ENCODE peak calls at places on chromosomes 4 and X, in six cellular contexts. K is lung; F is psoas muscle; Q is CD8-positive, alpha-beta memory T cell; G is H9; A is CD4-positive, CD25-positive, alpha-beta regulatory T cell. U is an unnamed sample. For H3K9me3, the result is how much of the 10 kb centered on the place peaks cover.

GRCh38 chrX:140440891-140441290 is 64.0 kb downstream of the SOX3 start:
- DNase-seq in K (no peak), F (no peak), A (no peak), G (peak), Q (no peak), U (no peak)

GRCh38 chrX:134782796-134783195 is 124.5 kb upstream of the PLAC1 start:
- DNase-seq in A (peak), K (no peak), F (no peak), Q (no peak), G (no peak), U (no peak)

GRCh38 chr4:53653484-53654053 is 62.3 kb upstream of the LNX1 start:
- DNase-seq in G (no peak), F (no peak), K (no peak), A (no peak), Q (no peak), U (no peak)

GRCh38 chr4:10554694-10555093 is 97.5 kb upstream of the ZNF518B start:
- DNase-seq in K (peak), Q (peak), G (peak), A (peak), F (no peak), U (peak)

GRCh38 chrX:37834937-37835336 is 12.4 kb downstream of the DYNLT3 start:
- DNase-seq in K (no peak), G (no peak), Q (no peak), A (no peak), F (no peak), U (no peak)

GRCh38 chr4:186400676-186401075 is 134.7 kb downstream of the F11 start:
- DNase-seq in A (no peak), G (no peak), F (no peak), K (no peak), Q (no peak), U (no peak)

GRCh38 chr4:184534511-184535391 is 60.4 kb upstream of the IRF2 start:
- DNase-seq in F (no peak), K (no peak), Q (no peak), G (no peak), A (peak), U (no peak)

GRCh38 chr4:156723951-156724668 is 247.5 kb downstream of the PDGFC start:
- DNase-seq in G (no peak), F (no peak), K (no peak), A (no peak), Q (no peak), U (no peak)

GRCh38 chr4:52588771-52589591 is 70.1 kb downstream of the USP46 start:
- DNase-seq in G (no peak), A (peak), F (no peak), Q (peak), K (no peak), U (peak)

GRCh38 chr4:7964459-7964858 is 24.8 kb upstream of the AFAP1 start:
- DNase-seq in A (peak), F (no peak), Q (no peak), G (no peak), K (no peak), U (no peak)

GRCh38 chrX:139680356-139680755 is 27.6 kb downstream of the MCF2 start:
- DNase-seq in G (no peak), F (no peak), K (no peak), A (no peak), Q (no peak), U (no peak)

GRCh38 chr4:1722551-1723071 is 1.3 kb downstream of the TACC3 start:
- DNase-seq in Q (no peak), A (no peak), G (peak), K (no peak), F (peak), U (no peak)

DNA sequence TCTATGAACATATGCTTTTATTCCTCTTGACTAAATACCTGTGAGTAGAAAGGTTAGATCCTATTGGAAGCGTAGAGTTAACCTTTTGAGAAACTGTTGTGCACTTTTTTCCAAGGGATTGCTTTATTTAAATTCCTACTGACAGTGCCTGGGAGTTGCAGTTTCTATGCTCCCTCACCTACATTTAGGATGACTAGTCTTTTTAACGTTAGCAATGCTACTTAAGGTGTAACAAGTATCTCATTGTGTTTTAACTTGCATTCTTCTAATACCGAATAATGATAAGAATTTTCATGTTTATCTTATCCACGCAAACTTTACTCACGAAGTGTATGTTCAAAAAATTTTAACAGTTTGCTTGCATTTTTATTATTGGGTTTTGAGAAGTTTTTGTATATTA is 1123.9 kb upstream of the PCDH7 start:
- DNase-seq in F (no peak), G (no peak), Q (no peak), K (no peak), A (no peak), U (no peak)
- H3K9me3 ChIP-seq in F (under half), G (under half), Q (under half), K (under half), A (under half), U (under half)

DNA sequence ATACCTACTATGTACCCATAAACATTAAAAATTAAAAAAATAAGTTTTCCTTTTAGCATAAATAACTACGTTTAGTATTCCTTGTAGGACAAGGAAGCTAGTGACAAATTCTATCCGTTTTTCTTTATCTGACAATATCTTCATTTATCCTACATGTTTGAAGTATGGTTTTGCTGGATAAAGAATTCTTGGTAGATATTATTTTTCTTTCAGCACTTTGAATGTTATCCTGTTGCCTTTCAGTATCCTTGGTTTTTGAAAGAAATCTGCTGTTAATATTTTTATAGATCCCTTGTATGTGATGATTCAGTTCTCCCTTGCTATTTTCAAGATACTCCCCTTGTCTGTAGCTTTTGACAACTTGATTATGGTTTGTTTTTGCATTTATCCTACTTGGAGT is 76.6 kb downstream of the CASK start:
- DNase-seq in K (no peak), A (no peak), F (no peak), Q (no peak), G (no peak), U (no peak)
- H3K9me3 ChIP-seq in K (under half), A (half or more), F (under half), Q (under half), G (under half), U (under half)

DNA sequence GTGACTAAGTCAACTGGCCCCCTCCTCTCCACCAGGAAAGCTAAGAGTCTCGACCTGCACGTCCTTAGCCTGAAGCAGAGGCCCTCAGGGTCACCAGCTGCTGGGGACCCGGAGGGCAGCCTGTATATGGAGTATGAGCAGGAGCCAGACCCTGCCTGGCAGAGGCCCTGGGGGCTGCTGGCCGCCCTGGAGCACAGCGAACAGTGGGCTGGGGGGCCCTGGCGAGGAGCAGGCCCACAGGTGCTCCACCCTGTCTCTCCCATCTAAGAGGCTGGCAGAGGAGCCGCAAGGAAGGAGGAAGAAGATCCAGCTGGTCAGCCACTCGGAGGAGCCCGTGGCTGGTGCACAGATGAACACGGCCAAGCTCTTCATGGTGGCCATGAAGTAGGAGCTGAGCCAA is 61.2 kb downstream of the ALPK1 start:
- DNase-seq in K (no peak), F (no peak), Q (no peak), A (no peak), G (no peak), U (no peak)
- H3K9me3 ChIP-seq in K (under half), F (under half), Q (under half), A (under half), G (under half), U (under half)

DNA sequence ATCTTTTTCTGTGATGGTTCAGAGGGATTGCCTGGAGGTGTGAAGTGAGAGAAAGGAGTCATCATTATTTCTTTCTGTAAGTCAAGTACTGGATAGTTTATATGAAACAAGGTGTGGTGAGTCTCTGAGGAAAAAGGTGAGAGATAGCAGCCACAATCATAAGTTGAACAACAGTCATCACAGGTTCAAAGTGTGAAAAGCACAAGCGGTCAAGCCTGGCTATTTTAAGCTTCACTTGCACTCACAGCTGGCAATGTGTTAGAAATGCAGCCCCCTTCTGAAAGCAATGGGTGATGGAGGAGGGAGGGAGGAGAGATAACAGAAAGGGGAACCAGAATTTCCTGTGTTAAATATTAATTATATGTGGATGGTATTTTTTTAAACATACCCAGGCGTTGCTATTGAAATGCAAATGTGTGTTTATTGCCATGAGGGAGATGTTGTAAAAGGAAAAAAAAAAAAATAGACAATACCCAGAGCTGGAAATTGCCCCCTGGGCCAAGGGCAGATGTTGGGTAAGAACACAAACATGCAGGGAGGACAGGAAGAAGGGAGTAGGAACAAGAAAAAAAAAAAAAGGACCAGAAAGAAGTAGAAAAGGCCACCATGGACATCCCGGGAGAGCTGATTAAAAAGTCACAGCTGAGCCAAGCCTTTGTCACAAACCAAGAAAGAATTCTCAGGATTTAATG is 26.8 kb upstream of the BMP3 start:
- DNase-seq in F (no peak), G (no peak), Q (no peak), K (no peak), A (no peak), U (no peak)
- H3K9me3 ChIP-seq in F (under half), G (under half), Q (under half), K (under half), A (under half), U (under half)

GRCh38 chrX:152658302-152658701 is 20.6 kb downstream of the GABRQ start:
- DNase-seq in K (no peak), Q (no peak), F (no peak), A (no peak), G (peak), U (no peak)
- H3K9me3 ChIP-seq in K (under half), Q (under half), F (under half), A (under half), G (under half), U (under half)

DNA sequence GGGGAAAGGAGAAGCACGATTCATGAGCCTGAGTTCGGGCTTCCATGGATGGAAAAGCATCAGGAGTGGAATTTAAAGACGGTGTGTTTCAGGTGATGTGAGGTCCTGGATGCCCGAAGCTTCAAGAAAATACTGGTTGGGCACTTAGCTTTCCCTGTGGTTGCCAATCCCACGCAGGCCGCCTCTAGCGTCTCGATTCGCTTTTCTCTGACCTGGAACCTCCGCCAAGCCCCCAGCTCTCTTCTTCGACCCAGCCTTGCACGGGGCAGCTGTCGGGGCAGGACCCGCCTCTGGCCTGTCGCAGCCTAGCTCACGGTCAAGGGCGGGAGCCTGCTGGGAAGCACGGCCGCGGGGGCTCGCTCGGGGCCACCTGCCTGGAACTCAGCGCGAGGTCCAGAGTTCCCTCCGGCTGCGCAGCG is 308 bp upstream of the TLR2 start:
- DNase-seq in A (no peak), K (no peak), F (no peak), G (no peak), Q (no peak), U (no peak)
- H3K9me3 ChIP-seq in A (under half), K (under half), F (under half), G (under half), Q (under half), U (under half)

GRCh38 chrX:67998540-67998939 is 434.8 kb downstream of the OPHN1 start:
- DNase-seq in K (no peak), A (no peak), F (no peak), Q (no peak), G (no peak), U (no peak)
- H3K9me3 ChIP-seq in K (under half), A (under half), F (under half), Q (under half), G (under half), U (under half)

U was measured in T-helper 17 cell.